ENCODE peak calls at places on chromosomes 7 and 10, in four cellular contexts. Z is GM23338, H is cardiac muscle cell, X is BJ. A is an unnamed sample.

GRCh38 chr10:53314856-53315255 is 542.3 kb upstream of the MBL2 start:
- DNase-seq in X (peak), Z (peak), H (peak), A (no peak)

GRCh38 chr7:17384400-17384799 is 85.9 kb downstream of the AHR start:
- DNase-seq in H (no peak), Z (peak), X (no peak), A (no peak)

GRCh38 chr10:79444243-79445119 is 943 bp downstream of the ZCCHC24 start:
- DNase-seq in Z (peak), H (peak), X (no peak), A (peak)

GRCh38 chr7:77415822-77416620 is at the start of gene GSAP:
- DNase-seq in Z (peak), X (no peak), H (peak), A (peak)

GRCh38 chr7:55431898-55432297 is 66.8 kb downstream of the LANCL2 start:
- DNase-seq in Z (no peak), H (no peak), X (no peak), A (no peak)

GRCh38 chr10:88659725-88660592 is 4.3 kb upstream of the LIPF start:
- DNase-seq in H (no peak), Z (no peak), X (no peak), A (no peak)

GRCh38 chr7:105532709-105533460 is 884 bp downstream of the RINT1 start:
- DNase-seq in Z (no peak), X (no peak), H (no peak), A (no peak)

GRCh38 chr7:139915864-139916716 is 87.0 kb downstream of the TBXAS1 start:
- DNase-seq in X (peak), Z (no peak), H (no peak), A (no peak)

GRCh38 chr7:123070702-123071286 is 75.3 kb upstream of the TAS2R16 start:
- DNase-seq in H (peak), X (no peak), Z (peak), A (no peak)

GRCh38 chr7:98802088-98802780 is 67.6 kb downstream of the TMEM130 start:
- DNase-seq in H (no peak), X (no peak), Z (peak), A (peak)

GRCh38 chr7:139774376-139774775 is 3.4 kb downstream of the HIPK2 start:
- DNase-seq in H (no peak), Z (no peak), X (peak), A (no peak)

GRCh38 chr7:19932549-19933249 is 159.3 kb upstream of the TMEM196 start:
- DNase-seq in Z (no peak), H (no peak), X (no peak), A (no peak)

GRCh38 chr7:39353615-39354376 is 212.4 kb upstream of the YAE1 start:
- DNase-seq in Z (peak), X (no peak), H (peak), A (peak)

GRCh38 chr10:97427571-97428179 is 1.7 kb downstream of the PGAM1 start:
- DNase-seq in X (no peak), H (peak), Z (peak), A (peak)

GRCh38 chr7:69764071-69764470 is 165.8 kb downstream of the AUTS2 start:
- DNase-seq in H (no peak), Z (no peak), X (no peak), A (no peak)

GRCh38 chr7:140915948-140916555 is 8.7 kb downstream of the BRAF start:
- DNase-seq in X (no peak), H (no peak), Z (no peak), A (no peak)

GRCh38 chr10:3711918-3712317 is 73.1 kb downstream of the KLF6 start:
- DNase-seq in X (no peak), H (no peak), Z (no peak), A (no peak)

GRCh38 chr7:82677493-82677892 is 233.9 kb upstream of the CACNA2D1 start:
- DNase-seq in Z (no peak), X (no peak), H (peak), A (no peak)

GRCh38 chr7:100517305-100517704 is 21.7 kb upstream of the AGFG2 start:
- DNase-seq in X (no peak), H (no peak), Z (no peak), A (no peak)

GRCh38 chr10:3897156-3897555 is 112.1 kb upstream of the KLF6 start:
- DNase-seq in H (no peak), Z (no peak), X (no peak), A (no peak)

GRCh38 chr10:112175409-112175808 is 8.2 kb downstream of the GPAM start:
- DNase-seq in Z (no peak), X (no peak), H (no peak), A (no peak)

GRCh38 chr7:128381161-128381821 is 19.8 kb upstream of the PRRT4 start:
- DNase-seq in Z (peak), X (no peak), H (peak), A (peak)

GRCh38 chr10:122112021-122112616 is 123.2 kb downstream of the TACC2 start:
- DNase-seq in H (no peak), X (no peak), Z (no peak), A (no peak)

GRCh38 chr7:19982841-19983835 is 209.7 kb upstream of the TMEM196 start:
- DNase-seq in H (peak), X (peak), Z (peak), A (peak)

GRCh38 chr7:47847207-47847606 is 101.1 kb downstream of the PKD1L1 start:
- DNase-seq in X (no peak), H (no peak), Z (peak), A (no peak)

DNA sequence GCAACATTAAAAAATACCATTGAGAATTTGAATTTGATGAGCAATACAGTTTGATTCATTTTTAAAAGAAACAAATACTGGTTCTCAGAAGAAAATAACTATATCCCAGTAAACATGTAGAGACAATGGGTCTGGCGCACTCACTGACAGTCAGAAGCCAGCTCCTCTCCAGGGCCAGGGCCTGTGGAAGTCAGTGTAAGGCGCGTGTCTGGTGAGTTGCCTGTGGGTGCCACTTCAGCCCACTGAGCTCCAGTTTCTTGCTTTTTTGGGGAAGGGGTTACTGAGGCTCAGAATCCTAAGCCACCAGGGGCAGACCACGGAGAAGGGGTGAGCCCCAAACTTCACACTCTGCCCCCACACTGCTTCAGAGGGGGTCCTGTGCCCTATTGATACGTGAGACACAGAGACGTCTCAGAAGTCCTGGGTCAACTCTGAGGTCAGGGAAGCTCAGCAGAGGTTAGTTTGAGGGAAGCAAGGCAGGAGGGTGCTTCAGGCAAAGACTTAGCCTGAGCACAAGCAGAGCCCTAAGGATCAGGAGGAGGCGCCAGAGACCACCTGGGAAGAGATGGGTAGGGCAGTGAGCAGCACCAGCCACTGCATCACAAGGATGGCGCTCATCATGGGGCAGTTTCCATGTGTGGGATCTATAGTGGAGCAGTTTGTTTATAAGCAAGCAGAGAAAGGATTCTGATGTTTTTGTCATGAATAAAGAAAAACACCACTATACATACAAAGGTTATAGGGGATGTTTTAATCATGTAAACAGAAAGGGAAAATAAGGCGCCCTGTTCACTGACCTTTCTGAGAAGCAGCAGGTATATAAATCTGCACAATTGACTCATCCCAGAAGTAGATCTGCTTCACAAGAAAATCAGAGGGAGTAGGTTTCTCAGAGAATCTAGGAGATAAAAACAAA is 95.7 kb downstream of the PKD1L1 start:
- DNase-seq in X (no peak), Z (peak), H (peak), A (no peak)
- TF ChIP-seq CTCF in X (peak), Z (peak), H (peak), A (no peak)

DNA sequence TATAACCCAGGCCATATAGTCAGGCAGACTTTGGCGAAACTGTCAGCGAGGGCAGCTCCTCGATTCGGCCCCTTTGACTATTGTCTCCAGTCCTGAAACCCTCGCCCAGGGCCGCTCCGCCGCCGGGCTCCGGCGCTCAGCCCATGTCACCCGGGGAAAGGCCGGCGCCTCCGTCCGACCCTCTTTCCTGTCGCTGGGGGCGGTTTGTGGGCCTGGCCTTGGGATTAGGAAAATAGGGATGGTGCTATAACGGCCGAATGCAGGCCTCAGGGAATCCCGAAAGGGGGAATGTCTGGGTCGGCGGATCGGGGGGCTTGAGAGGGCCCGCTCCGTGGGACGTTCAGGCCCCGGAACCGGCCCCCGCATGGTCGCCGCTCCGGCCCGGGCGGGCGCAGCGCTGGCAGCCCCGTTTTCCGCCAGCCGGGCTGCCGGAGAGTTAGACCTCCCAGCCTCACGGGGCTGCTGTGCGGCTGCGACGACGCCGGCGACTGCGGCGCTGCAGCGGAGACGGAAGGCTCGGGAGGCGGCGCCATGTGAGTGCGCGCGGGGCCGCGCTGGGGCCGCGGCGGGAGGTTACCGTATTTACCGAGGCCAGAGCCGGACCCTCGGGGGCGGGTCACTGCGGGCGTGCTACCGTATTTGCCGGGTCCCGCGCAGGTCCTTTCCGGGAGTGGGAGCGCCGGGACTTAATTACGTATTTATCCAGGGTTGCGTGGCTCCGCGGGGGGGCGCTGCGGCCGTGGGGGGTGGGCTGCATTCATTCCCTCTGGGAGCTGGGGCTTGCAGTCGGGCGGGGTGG is 25.9 kb downstream of the ZNF775 start:
- DNase-seq in X (no peak), H (peak), Z (peak), A (peak)
- TF ChIP-seq CTCF in X (peak), H (peak), Z (no peak), A (no peak)

GRCh38 chr10:26156019-26156418 is 60.6 kb upstream of the GAD2 start:
- DNase-seq in H (no peak), X (no peak), Z (no peak), A (no peak)
- TF ChIP-seq CTCF in H (no peak), X (no peak), Z (no peak), A (no peak)

GRCh38 chr7:5703572-5704533 is 77.6 kb downstream of the RNF216 start:
- DNase-seq in H (no peak), X (no peak), Z (no peak), A (no peak)
- TF ChIP-seq CTCF in H (no peak), X (no peak), Z (no peak), A (no peak)

GRCh38 chr10:123165445-123166072 is 11.4 kb downstream of the BUB3 start:
- DNase-seq in X (no peak), H (no peak), Z (no peak), A (no peak)
- TF ChIP-seq CTCF in X (no peak), H (no peak), Z (peak), A (no peak)

A was measured in glutamatergic neuron.